ENCODE peak calls at places on chromosomes 5 and 9, in seven cellular contexts. M is MCF 10A; B is cardiac fibroblast; F is kidney epithelial cell; Y is activated CD4-positive, alpha-beta T cell treated with anti-CD3 and anti-CD28 coated beads, Interleukin-2, amount 10 ng/mL, durations not matched to agents 7 days and 5 days; Z is retina; J is pulmonary artery endothelial cell. O is an unnamed sample.

GRCh38 chr5:112795944-112796678 is 58.4 kb downstream of the APC start:
- DNase-seq in B (no peak), F (no peak), Z (no peak), M (no peak), Y (no peak), J (no peak), O (no peak)

GRCh38 chr9:106621299-106621920 is 241.6 kb upstream of the ZNF462 start:
- DNase-seq in B (no peak), M (no peak), J (no peak), Y (no peak), Z (peak), F (no peak), O (no peak)

GRCh38 chr9:130570200-130570599 is 9.2 kb upstream of the FUBP3 start:
- DNase-seq in M (peak), J (no peak), F (peak), B (peak), Y (no peak), Z (no peak), O (no peak)

GRCh38 chr5:131997026-131997726 is 14.3 kb downstream of the ACSL6 start:
- DNase-seq in M (no peak), J (no peak), Y (no peak), B (no peak), Z (no peak), F (no peak), O (no peak)

GRCh38 chr9:130891699-130892502 is 4.7 kb downstream of the QRFP start:
- DNase-seq in Z (peak), F (no peak), Y (no peak), J (no peak), B (no peak), M (no peak), O (no peak)

GRCh38 chr9:131622536-131622935 is 77.2 kb downstream of the PRRT1B start:
- DNase-seq in J (no peak), Z (no peak), F (no peak), B (no peak), M (no peak), Y (no peak), O (no peak)

GRCh38 chr9:5326187-5326586 is 13.5 kb downstream of the RLN1 start:
- DNase-seq in J (no peak), Z (no peak), M (no peak), F (no peak), Y (no peak), B (no peak), O (no peak)

GRCh38 chr5:79547429-79547822 is 33.5 kb upstream of the HOMER1 start:
- DNase-seq in Y (no peak), F (no peak), Z (no peak), M (no peak), J (no peak), B (no peak), O (no peak)

GRCh38 chr9:137580209-137580957 is 1.7 kb upstream of the DPH7 start:
- DNase-seq in J (no peak), Y (peak), M (no peak), B (no peak), Z (no peak), F (no peak), O (no peak)

GRCh38 chr5:156329197-156329611 is 2.2 kb downstream of the SGCD start:
- DNase-seq in F (no peak), Z (no peak), J (no peak), M (no peak), B (no peak), Y (no peak), O (no peak)

GRCh38 chr5:5884593-5884992 is 462.1 kb downstream of the ICE1 start:
- DNase-seq in Z (no peak), J (no peak), Y (no peak), B (no peak), F (no peak), M (no peak), O (no peak)

GRCh38 chr9:5388026-5388806 is 48.5 kb upstream of the RLN1 start:
- DNase-seq in J (no peak), Z (no peak), Y (no peak), B (peak), M (no peak), F (no peak), O (no peak)

GRCh38 chr5:132222649-132223038 is 5.0 kb downstream of the P4HA2 start:
- DNase-seq in B (no peak), M (no peak), F (no peak), J (no peak), Y (no peak), Z (no peak), O (no peak)

O was measured in epithelial cell of prostate.